ENCODE peak calls at places on chromosomes 4 and X, in seven cellular contexts. One of them, this sample, is unnamed.

GRCh38 chrX:101287402-101287801 is 3.7 kb downstream of the TAF7L start:
- DNase-seq in SK-N-SH: peak; percentile 51
- DNase-seq in H1: no peak
- DNase-seq in K562: peak; percentile 16
- DNase-seq in GM12878: peak; percentile 3
- DNase-seq in HCT116: peak; percentile 10
- DNase-seq in HepG2: peak; percentile 11
- DNase-seq in this sample: peak; percentile 52

GRCh38 chr4:41442818-41443217 is 95.1 kb upstream of the LIMCH1 start:
- DNase-seq in SK-N-SH: no peak
- DNase-seq in H1: no peak
- DNase-seq in K562: no peak
- DNase-seq in GM12878: no peak
- DNase-seq in HCT116: no peak
- DNase-seq in HepG2: no peak
- DNase-seq in this sample: no peak

GRCh38 chr4:4386296-4386735 is 586 bp upstream of the NSG1 start:
- DNase-seq in SK-N-SH: peak; percentile 86
- DNase-seq in H1: peak; percentile 75
- DNase-seq in K562: no peak
- DNase-seq in GM12878: no peak
- DNase-seq in HCT116: no peak
- DNase-seq in HepG2: no peak
- DNase-seq in this sample: no peak

GRCh38 chr4:176668324-176668723 is 124.4 kb downstream of the VEGFC start:
- DNase-seq in SK-N-SH: no peak
- DNase-seq in H1: no peak
- DNase-seq in K562: no peak
- DNase-seq in GM12878: no peak
- DNase-seq in HCT116: no peak
- DNase-seq in HepG2: no peak
- DNase-seq in this sample: peak; percentile 23

GRCh38 chr4:151105454-151106032 is 6.1 kb downstream of the RPS3A start:
- DNase-seq in SK-N-SH: no peak
- DNase-seq in H1: no peak
- DNase-seq in K562: no peak
- DNase-seq in GM12878: no peak
- DNase-seq in HCT116: no peak
- DNase-seq in HepG2: no peak
- DNase-seq in this sample: no peak

GRCh38 chrX:108307408-108308085 is 130.7 kb downstream of the COL4A6 start:
- DNase-seq in SK-N-SH: no peak
- DNase-seq in H1: no peak
- DNase-seq in K562: no peak
- DNase-seq in GM12878: no peak
- DNase-seq in HCT116: no peak
- DNase-seq in HepG2: peak; percentile 78
- DNase-seq in this sample: peak; percentile 80

GRCh38 chr4:70197842-70198241 is 2.3 kb downstream of the ODAM start:
- DNase-seq in SK-N-SH: no peak
- DNase-seq in H1: no peak
- DNase-seq in K562: no peak
- DNase-seq in GM12878: no peak
- DNase-seq in HCT116: no peak
- DNase-seq in HepG2: peak; percentile 72
- DNase-seq in this sample: no peak

GRCh38 chr4:181646864-181647263 is 596.3 kb upstream of the TENM3 start:
- DNase-seq in SK-N-SH: no peak
- DNase-seq in H1: no peak
- DNase-seq in K562: no peak
- DNase-seq in GM12878: no peak
- DNase-seq in HCT116: no peak
- DNase-seq in HepG2: no peak
- DNase-seq in this sample: no peak

GRCh38 chr4:119139822-119140252 is 4.2 kb downstream of the MYOZ2 start:
- DNase-seq in SK-N-SH: no peak
- DNase-seq in H1: no peak
- DNase-seq in K562: no peak
- DNase-seq in GM12878: no peak
- DNase-seq in HCT116: no peak
- DNase-seq in HepG2: no peak
- DNase-seq in this sample: no peak

GRCh38 chr4:172666711-172667368 is 501.8 kb upstream of the GALNT7 start:
- DNase-seq in SK-N-SH: no peak
- DNase-seq in H1: no peak
- DNase-seq in K562: no peak
- DNase-seq in GM12878: no peak
- DNase-seq in HCT116: no peak
- DNase-seq in HepG2: no peak
- DNase-seq in this sample: no peak

GRCh38 chr4:7285244-7286122 is 93.1 kb downstream of the SORCS2 start:
- DNase-seq in SK-N-SH: no peak
- DNase-seq in H1: no peak
- DNase-seq in K562: no peak
- DNase-seq in GM12878: no peak
- DNase-seq in HCT116: no peak
- DNase-seq in HepG2: no peak
- DNase-seq in this sample: no peak
- TF ChIP-seq JUND in SK-N-SH: no peak
- TF ChIP-seq JUND in H1: no peak
- TF ChIP-seq JUND in K562: no peak
- TF ChIP-seq JUND in GM12878: no peak
- TF ChIP-seq JUND in HCT116: no peak
- TF ChIP-seq JUND in HepG2: no peak
- TF ChIP-seq JUND in this sample: no peak

DNA sequence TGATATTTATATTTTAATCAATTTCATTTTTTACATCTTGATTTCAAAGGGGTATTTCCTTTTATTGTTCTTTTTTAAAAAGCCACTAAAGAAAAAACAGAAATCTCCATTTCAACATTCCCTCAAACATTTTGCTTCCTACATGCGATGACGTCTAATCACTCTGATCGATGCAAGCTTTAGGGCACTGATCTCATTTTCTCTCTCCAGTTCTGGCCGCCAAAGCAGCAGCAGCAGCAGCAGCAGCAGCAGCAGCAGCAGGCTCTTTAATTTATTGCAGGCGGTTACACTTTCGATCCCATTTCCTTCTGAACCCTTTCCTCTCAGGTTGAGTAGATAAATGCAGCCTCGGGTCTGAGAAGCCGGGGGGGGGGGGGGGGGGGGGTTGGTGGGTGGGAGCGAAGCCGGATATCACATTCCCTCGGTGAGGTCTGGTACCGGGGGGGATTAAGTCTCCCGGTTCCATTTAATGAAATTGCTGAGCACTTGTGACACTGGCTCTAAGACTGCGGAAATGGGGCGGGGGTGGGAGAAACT is 3.4 kb upstream of the PCDH7 start:
- DNase-seq in SK-N-SH: no peak
- DNase-seq in H1: no peak
- DNase-seq in K562: no peak
- DNase-seq in GM12878: no peak
- DNase-seq in HCT116: no peak
- DNase-seq in HepG2: no peak
- DNase-seq in this sample: peak; percentile 25
- TF ChIP-seq JUND in SK-N-SH: no peak
- TF ChIP-seq JUND in H1: no peak
- TF ChIP-seq JUND in K562: no peak
- TF ChIP-seq JUND in GM12878: no peak
- TF ChIP-seq JUND in HCT116: no peak
- TF ChIP-seq JUND in HepG2: no peak
- TF ChIP-seq JUND in this sample: no peak

GRCh38 chr4:1178300-1179088 is 6.1 kb upstream of the SPON2 start:
- DNase-seq in SK-N-SH: no peak
- DNase-seq in H1: no peak
- DNase-seq in K562: no peak
- DNase-seq in GM12878: no peak
- DNase-seq in HCT116: no peak
- DNase-seq in HepG2: no peak
- DNase-seq in this sample: no peak
- TF ChIP-seq JUND in SK-N-SH: no peak
- TF ChIP-seq JUND in H1: no peak
- TF ChIP-seq JUND in K562: no peak
- TF ChIP-seq JUND in GM12878: no peak
- TF ChIP-seq JUND in HCT116: no peak
- TF ChIP-seq JUND in HepG2: no peak
- TF ChIP-seq JUND in this sample: no peak

DNA sequence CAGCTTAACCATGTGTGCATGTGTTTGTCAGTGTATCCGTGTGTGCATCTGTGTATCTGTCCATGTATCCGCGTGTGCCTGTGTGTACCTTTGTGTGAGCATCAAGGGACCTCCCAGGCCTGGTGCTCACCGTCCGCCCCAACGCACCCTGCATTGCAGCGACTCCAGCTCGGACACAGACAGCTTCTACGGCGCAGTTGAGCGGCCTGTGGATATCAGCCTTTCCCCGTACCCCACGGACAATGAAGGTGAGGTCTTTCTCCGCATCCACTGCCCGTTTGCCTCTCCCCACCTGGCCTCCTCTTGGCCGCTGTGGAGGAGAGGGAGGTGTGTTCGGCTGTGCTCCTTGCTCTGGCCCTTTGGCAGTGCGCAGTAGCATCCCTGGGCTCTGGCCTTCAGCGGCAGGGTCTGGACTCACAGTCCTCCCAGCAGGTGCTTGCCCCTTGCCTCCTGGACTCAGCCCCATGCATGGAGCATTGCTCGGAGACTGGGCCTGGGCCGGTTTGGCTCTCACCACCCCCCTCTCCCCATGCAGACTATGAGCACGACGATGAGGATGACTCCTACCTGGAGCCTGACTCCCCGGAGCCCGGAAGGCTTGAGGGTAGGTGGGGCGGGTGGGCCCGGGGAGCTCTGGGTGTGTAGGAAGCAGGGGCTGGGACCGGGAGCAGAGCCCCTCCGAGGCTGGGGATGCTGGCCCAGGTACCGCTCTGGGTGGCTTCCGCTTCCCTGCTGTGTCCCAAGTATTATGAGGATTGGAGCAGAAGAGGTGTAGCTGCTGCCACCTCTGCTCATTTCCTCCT is 16.4 kb upstream of the ADD1 start:
- DNase-seq in SK-N-SH: no peak
- DNase-seq in H1: no peak
- DNase-seq in K562: no peak
- DNase-seq in GM12878: no peak
- DNase-seq in HCT116: no peak
- DNase-seq in HepG2: no peak
- DNase-seq in this sample: no peak
- TF ChIP-seq JUND in SK-N-SH: no peak
- TF ChIP-seq JUND in H1: no peak
- TF ChIP-seq JUND in K562: no peak
- TF ChIP-seq JUND in GM12878: no peak
- TF ChIP-seq JUND in HCT116: no peak
- TF ChIP-seq JUND in HepG2: no peak
- TF ChIP-seq JUND in this sample: no peak

GRCh38 chr4:188484256-188484655 is 345.0 kb downstream of the TRIML1 start:
- DNase-seq in SK-N-SH: no peak
- DNase-seq in H1: no peak
- DNase-seq in K562: no peak
- DNase-seq in GM12878: no peak
- DNase-seq in HCT116: no peak
- DNase-seq in HepG2: no peak
- DNase-seq in this sample: no peak
- TF ChIP-seq JUND in SK-N-SH: no peak
- TF ChIP-seq JUND in H1: no peak
- TF ChIP-seq JUND in K562: no peak
- TF ChIP-seq JUND in GM12878: no peak
- TF ChIP-seq JUND in HCT116: no peak
- TF ChIP-seq JUND in HepG2: no peak
- TF ChIP-seq JUND in this sample: no peak

DNA sequence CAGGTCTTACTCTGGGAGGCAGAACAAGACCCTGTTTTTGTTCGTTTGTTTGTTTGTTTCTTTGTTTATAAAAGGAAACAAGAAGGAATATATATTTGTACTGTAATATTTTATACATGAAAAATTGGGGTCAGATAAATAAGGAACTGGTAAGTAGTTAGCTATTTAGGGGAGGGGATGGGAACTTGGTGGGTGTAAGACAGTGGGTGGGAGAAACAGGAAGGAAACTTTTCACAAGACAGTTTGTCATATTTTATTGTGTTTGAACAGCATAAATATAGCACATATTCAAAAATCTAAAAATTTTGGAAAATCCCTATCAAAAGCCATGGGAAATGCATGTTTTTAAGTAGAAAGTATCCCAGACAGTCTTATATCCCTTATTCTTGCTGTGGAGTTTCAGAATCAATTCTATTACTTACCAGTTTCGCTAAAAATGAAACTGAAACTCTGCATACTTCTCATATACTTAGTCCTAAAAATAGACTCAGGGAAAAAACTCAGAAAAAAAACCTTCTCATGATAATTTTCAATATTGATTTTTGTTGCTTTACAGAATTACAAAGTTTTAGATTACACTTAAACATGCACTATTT is 22.3 kb upstream of the RASGEF1B start:
- DNase-seq in SK-N-SH: no peak
- DNase-seq in H1: no peak
- DNase-seq in K562: no peak
- DNase-seq in GM12878: no peak
- DNase-seq in HCT116: no peak
- DNase-seq in HepG2: no peak
- DNase-seq in this sample: no peak
- TF ChIP-seq JUND in SK-N-SH: no peak
- TF ChIP-seq JUND in H1: no peak
- TF ChIP-seq JUND in K562: no peak
- TF ChIP-seq JUND in GM12878: no peak
- TF ChIP-seq JUND in HCT116: no peak
- TF ChIP-seq JUND in HepG2: no peak
- TF ChIP-seq JUND in this sample: no peak

GRCh38 chr4:147118523-147118922 is 172.9 kb upstream of the TTC29 start:
- DNase-seq in SK-N-SH: no peak
- DNase-seq in H1: no peak
- DNase-seq in K562: no peak
- DNase-seq in GM12878: peak; percentile 31
- DNase-seq in HCT116: no peak
- DNase-seq in HepG2: no peak
- DNase-seq in this sample: no peak
- TF ChIP-seq JUND in SK-N-SH: no peak
- TF ChIP-seq JUND in H1: no peak
- TF ChIP-seq JUND in K562: no peak
- TF ChIP-seq JUND in GM12878: no peak
- TF ChIP-seq JUND in HCT116: no peak
- TF ChIP-seq JUND in HepG2: no peak
- TF ChIP-seq JUND in this sample: no peak